ENCODE peak calls at places on chromosomes 4 and X, in eight cellular contexts. B, Y, E, A, W, F, V and I are unnamed samples.

GRCh38 chr4:69708211-69708610 is 52.2 kb downstream of the SULT1B1 start:
- DNase-seq in F (no peak), Y (no peak), E (no peak), V (peak; percentile 38), W (no peak), A (no peak), B (no peak), I (no peak)

GRCh38 chr4:6763330-6763851 is 19.1 kb upstream of the KIAA0232 start:
- DNase-seq in A (no peak), E (no peak), B (peak; percentile 43), F (peak; percentile 98), V (no peak), Y (no peak), W (no peak), I (no peak)

GRCh38 chr4:102639602-102640001 is 121.2 kb downstream of the MANBA start:
- DNase-seq in W (no peak), B (no peak), F (no peak), Y (no peak), E (no peak), V (no peak), A (no peak), I (no peak)

GRCh38 chr4:15327311-15328298 is 100.2 kb upstream of the C1QTNF7 start:
- DNase-seq in Y (no peak), B (no peak), F (no peak), W (no peak), A (peak; percentile 19), V (peak; percentile 98), E (no peak), I (no peak)

GRCh38 chr4:53786632-53787031 is 195.3 kb upstream of the LNX1 start:
- DNase-seq in W (no peak), E (no peak), Y (no peak), F (no peak), B (no peak), V (peak; percentile 56), A (no peak), I (no peak)

GRCh38 chr4:112885897-112886296 is 163.6 kb upstream of the ANK2 start:
- DNase-seq in A (no peak), F (no peak), B (no peak), W (no peak), V (no peak), Y (no peak), E (no peak), I (no peak)

GRCh38 chrX:63404332-63404731 is 53.2 kb upstream of the SPIN4 start:
- DNase-seq in V (no peak), A (no peak), F (peak; percentile 18), E (no peak), W (no peak), Y (no peak), B (no peak), I (no peak)

GRCh38 chrX:71420686-71421085 is 54.5 kb downstream of the TAF1 start:
- DNase-seq in Y (no peak), V (no peak), A (no peak), W (no peak), E (no peak), F (no peak), B (no peak), I (no peak)

GRCh38 chr4:62804075-62804474 is 1603.9 kb downstream of the ADGRL3 start:
- DNase-seq in W (no peak), V (no peak), Y (no peak), B (no peak), A (no peak), E (no peak), F (no peak), I (no peak)

GRCh38 chr4:26484032-26484515 is 6.2 kb downstream of the CCKAR start:
- DNase-seq in B (no peak), Y (no peak), F (no peak), E (peak; percentile 39), V (no peak), W (no peak), A (no peak), I (no peak)

GRCh38 chrX:15675490-15675921 is 10.9 kb upstream of the CLTRN start:
- DNase-seq in A (peak; percentile 65), E (peak; percentile 81), B (peak; percentile 86), F (peak; percentile 95), W (peak; percentile 86), Y (peak; percentile 85), V (peak; percentile 80), I (peak; percentile 52)

GRCh38 chr4:39502034-39502658 is 25.1 kb downstream of the UGDH start:
- DNase-seq in Y (no peak), F (peak; percentile 52), W (no peak), A (no peak), E (no peak), V (peak; percentile 88), B (no peak), I (no peak)

GRCh38 chrX:48761674-48762471 is at the start of gene GLOD5:
- DNase-seq in B (peak; percentile 39), A (no peak), W (peak; percentile 82), Y (peak; percentile 86), F (peak; percentile 57), E (peak; percentile 3), V (peak; percentile 3), I (no peak)
- TF ChIP-seq CTCF in B (peak; percentile 31), A (no peak), W (no peak), Y (peak; percentile 37), F (peak; percentile 57), E (no peak), V (no peak), I (no peak)

GRCh38 chr4:34676390-34676789 is 1567.9 kb downstream of the ARAP2 start:
- DNase-seq in B (peak; percentile 10), E (no peak), A (no peak), Y (no peak), W (no peak), F (no peak), V (no peak), I (no peak)

DNA sequence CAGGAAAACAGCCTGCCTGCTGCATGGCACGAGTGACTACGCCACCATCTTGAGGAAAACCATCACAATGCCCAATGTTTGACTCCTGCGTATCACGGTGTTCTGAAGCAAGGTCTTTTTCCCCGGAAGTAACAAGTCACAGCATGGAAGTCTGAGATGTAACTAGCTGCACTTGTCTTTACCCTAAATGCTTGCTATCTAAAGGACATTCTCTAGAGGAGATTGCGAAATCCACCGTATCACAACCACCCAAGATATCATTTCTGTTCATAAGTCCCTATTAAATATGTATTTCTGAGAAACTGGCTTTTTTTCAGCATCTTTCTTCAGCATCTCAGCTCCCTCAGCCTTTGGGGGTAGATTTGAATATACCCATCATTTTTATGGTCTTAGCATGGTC is 1565.1 kb downstream of the ARAP2 start:
- DNase-seq in E (no peak), Y (no peak), A (no peak), B (no peak), F (no peak), W (no peak), V (no peak), I (no peak)
- TF ChIP-seq CTCF in E (no peak), Y (no peak), A (no peak), B (no peak), F (no peak), W (no peak), V (no peak), I (no peak)

GRCh38 chr4:77047037-77047436 is 28.8 kb downstream of the CCNI start:
- DNase-seq in Y (no peak), E (no peak), B (no peak), W (no peak), A (no peak), F (no peak), V (peak; percentile 47), I (no peak)

GRCh38 chr4:77050962-77051361 is 24.8 kb downstream of the CCNI start:
- DNase-seq in Y (no peak), A (no peak), E (no peak), W (no peak), V (no peak), B (no peak), F (no peak), I (no peak)

GRCh38 chr4:77052352-77052751 is 23.4 kb downstream of the CCNI start:
- DNase-seq in W (no peak), A (no peak), E (peak; percentile 36), F (peak; percentile 46), Y (peak; percentile 71), V (peak; percentile 59), B (peak; percentile 38), I (no peak)
- TF ChIP-seq CTCF in W (peak; percentile 8), A (peak; percentile 42), E (peak; percentile 48), F (peak; percentile 80), Y (peak; percentile 43), V (peak; percentile 6), B (peak; percentile 34), I (peak; percentile 50)

GRCh38 chr4:110344165-110344564 is 131.8 kb upstream of the ENPEP start:
- DNase-seq in W (no peak), Y (peak; percentile 14), A (no peak), V (peak; percentile 2), B (peak; percentile 1), F (no peak), E (no peak), I (peak; percentile 7)
- TF ChIP-seq CTCF in W (no peak), Y (no peak), A (no peak), V (peak; percentile 32), B (no peak), F (peak; percentile 27), E (peak; percentile 14), I (no peak)

GRCh38 chr4:121091941-121092340 is 19.6 kb upstream of the NDNF start:
- DNase-seq in Y (no peak), E (no peak), F (no peak), W (no peak), A (no peak), V (no peak), B (no peak), I (no peak)

GRCh38 chr4:121094297-121094966 is 22.1 kb upstream of the NDNF start:
- DNase-seq in Y (no peak), A (no peak), W (no peak), F (no peak), B (no peak), V (no peak), E (no peak), I (no peak)

GRCh38 chr4:121096629-121097028 is 24.3 kb upstream of the NDNF start:
- DNase-seq in Y (no peak), V (peak; percentile 49), E (no peak), B (peak; percentile 16), F (peak; percentile 7), W (no peak), A (no peak), I (no peak)

GRCh38 chr4:121100093-121100775 is 27.9 kb upstream of the NDNF start:
- DNase-seq in F (no peak), E (no peak), B (no peak), Y (no peak), V (no peak), A (no peak), W (no peak), I (no peak)

DNA sequence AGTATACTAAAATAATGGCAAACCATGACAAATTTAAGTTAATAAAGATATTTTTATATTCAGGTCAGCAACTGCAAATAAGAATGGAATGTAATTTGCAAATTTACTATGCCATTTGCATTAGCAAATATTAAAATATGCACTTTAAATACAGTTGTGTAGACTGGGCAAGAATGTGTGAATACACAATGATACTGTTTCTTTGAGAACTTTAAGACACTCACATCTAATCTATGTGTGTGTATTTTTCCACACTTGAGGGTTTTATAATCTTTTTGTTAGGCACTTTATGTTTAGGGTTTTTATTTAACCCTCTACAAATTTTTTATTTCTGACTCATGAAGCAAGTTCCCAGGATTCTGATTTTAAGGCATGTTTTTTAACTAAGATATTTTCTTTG is 23.8 kb upstream of the NDNF start:
- DNase-seq in B (no peak), F (no peak), W (no peak), A (no peak), E (no peak), Y (no peak), V (no peak), I (no peak)
- TF ChIP-seq CTCF in B (no peak), F (no peak), W (no peak), A (no peak), E (no peak), Y (no peak), V (no peak), I (no peak)